ENCODE peak calls at places on chromosome 16, in seven cellular contexts. One of them, this sample, is unnamed.

GRCh38 chr16:82263456-82264159 is 93.6 kb upstream of the MPHOSPH6 start:
- DNase-seq in H1: no peak
- DNase-seq in psoas muscle: no peak
- DNase-seq in heart right ventricle: peak; percentile 58
- DNase-seq in lung: peak; percentile 60
- DNase-seq in breast epithelium: peak; percentile 54
- DNase-seq in stomach: peak; percentile 68
- DNase-seq in this sample: peak; percentile 31

GRCh38 chr16:46886764-46887523 is 2.8 kb downstream of the GPT2 start:
- DNase-seq in psoas muscle: no peak
- DNase-seq in breast epithelium: no peak
- DNase-seq in lung: no peak
- DNase-seq in heart right ventricle: no peak
- DNase-seq in stomach: no peak
- DNase-seq in H1: no peak
- DNase-seq in this sample: no peak

GRCh38 chr16:56614549-56614991 is 6.2 kb downstream of the MT2A start:
- DNase-seq in stomach: no peak
- DNase-seq in H1: no peak
- DNase-seq in psoas muscle: no peak
- DNase-seq in lung: no peak
- DNase-seq in heart right ventricle: no peak
- DNase-seq in breast epithelium: no peak
- DNase-seq in this sample: no peak

GRCh38 chr16:804193-805048 is 3.9 kb upstream of the GNG13 start:
- DNase-seq in breast epithelium: no peak
- DNase-seq in heart right ventricle: no peak
- DNase-seq in stomach: no peak
- DNase-seq in psoas muscle: no peak
- DNase-seq in lung: no peak
- DNase-seq in H1: no peak
- DNase-seq in this sample: no peak

GRCh38 chr16:83215417-83216001 is 588.7 kb downstream of the CDH13 start:
- DNase-seq in psoas muscle: no peak
- DNase-seq in breast epithelium: no peak
- DNase-seq in lung: no peak
- DNase-seq in H1: peak; percentile 47
- DNase-seq in stomach: peak; percentile 39
- DNase-seq in heart right ventricle: no peak
- DNase-seq in this sample: peak; percentile 73

GRCh38 chr16:55039511-55039910 is 108.8 kb downstream of the IRX5 start:
- DNase-seq in heart right ventricle: no peak
- DNase-seq in H1: no peak
- DNase-seq in breast epithelium: no peak
- DNase-seq in lung: no peak
- DNase-seq in stomach: no peak
- DNase-seq in psoas muscle: no peak
- DNase-seq in this sample: no peak

GRCh38 chr16:14378684-14379467 is 251.2 kb downstream of the PARN start:
- DNase-seq in psoas muscle: peak; percentile 8
- DNase-seq in stomach: no peak
- DNase-seq in breast epithelium: no peak
- DNase-seq in lung: no peak
- DNase-seq in heart right ventricle: no peak
- DNase-seq in H1: no peak
- DNase-seq in this sample: no peak

GRCh38 chr16:10738231-10739077 is 5.2 kb upstream of the NUBP1 start:
- DNase-seq in H1: no peak
- DNase-seq in lung: peak; percentile 49
- DNase-seq in breast epithelium: no peak
- DNase-seq in heart right ventricle: peak; percentile 85
- DNase-seq in stomach: peak; percentile 48
- DNase-seq in psoas muscle: peak; percentile 95
- DNase-seq in this sample: no peak

GRCh38 chr16:68236804-68237242 is 896 bp upstream of the ESRP2 start:
- DNase-seq in heart right ventricle: no peak
- DNase-seq in lung: no peak
- DNase-seq in H1: no peak
- DNase-seq in breast epithelium: no peak
- DNase-seq in stomach: no peak
- DNase-seq in psoas muscle: no peak
- DNase-seq in this sample: no peak

GRCh38 chr16:81530296-81530721 is 85.7 kb downstream of the CMIP start:
- DNase-seq in breast epithelium: no peak
- DNase-seq in lung: no peak
- DNase-seq in psoas muscle: no peak
- DNase-seq in stomach: no peak
- DNase-seq in H1: no peak
- DNase-seq in heart right ventricle: no peak
- DNase-seq in this sample: no peak

GRCh38 chr16:10599626-10600025 is 19.2 kb upstream of the EMP2 start:
- DNase-seq in H1: no peak
- DNase-seq in lung: no peak
- DNase-seq in psoas muscle: no peak
- DNase-seq in heart right ventricle: no peak
- DNase-seq in breast epithelium: no peak
- DNase-seq in stomach: no peak
- DNase-seq in this sample: no peak

GRCh38 chr16:12132290-12132689 is 155.8 kb downstream of the SNX29 start:
- DNase-seq in psoas muscle: no peak
- DNase-seq in heart right ventricle: no peak
- DNase-seq in stomach: no peak
- DNase-seq in lung: no peak
- DNase-seq in H1: no peak
- DNase-seq in breast epithelium: no peak
- DNase-seq in this sample: no peak

GRCh38 chr16:2963611-2964415 is at the start of gene KREMEN2:
- DNase-seq in H1: no peak
- DNase-seq in psoas muscle: peak; percentile 51
- DNase-seq in stomach: no peak
- DNase-seq in heart right ventricle: no peak
- DNase-seq in lung: no peak
- DNase-seq in breast epithelium: no peak
- DNase-seq in this sample: no peak

GRCh38 chr16:27242398-27242797 is 26.2 kb downstream of the NSMCE1 start:
- DNase-seq in stomach: no peak
- DNase-seq in breast epithelium: no peak
- DNase-seq in psoas muscle: no peak
- DNase-seq in heart right ventricle: no peak
- DNase-seq in lung: no peak
- DNase-seq in H1: no peak
- DNase-seq in this sample: no peak

GRCh38 chr16:24508614-24509013 is 30.8 kb upstream of the RBBP6 start:
- DNase-seq in heart right ventricle: no peak
- DNase-seq in stomach: no peak
- DNase-seq in psoas muscle: peak; percentile 59
- DNase-seq in breast epithelium: no peak
- DNase-seq in lung: no peak
- DNase-seq in H1: no peak
- DNase-seq in this sample: no peak

GRCh38 chr16:57409870-57410585 is 5.5 kb downstream of the CCL17 start:
- DNase-seq in stomach: no peak
- DNase-seq in lung: no peak
- DNase-seq in breast epithelium: no peak
- DNase-seq in psoas muscle: no peak
- DNase-seq in H1: no peak
- DNase-seq in heart right ventricle: no peak
- DNase-seq in this sample: no peak

GRCh38 chr16:76777721-76778120 is 413.3 kb upstream of the MON1B start:
- DNase-seq in H1: no peak
- DNase-seq in stomach: no peak
- DNase-seq in psoas muscle: no peak
- DNase-seq in lung: no peak
- DNase-seq in heart right ventricle: no peak
- DNase-seq in breast epithelium: no peak
- DNase-seq in this sample: no peak

GRCh38 chr16:17346774-17347569 is 123.8 kb downstream of the XYLT1 start:
- DNase-seq in lung: no peak
- DNase-seq in breast epithelium: no peak
- DNase-seq in H1: no peak
- DNase-seq in stomach: no peak
- DNase-seq in heart right ventricle: no peak
- DNase-seq in psoas muscle: no peak
- DNase-seq in this sample: no peak

GRCh38 chr16:63617990-63618763 is 1503.7 kb downstream of the CDH11 start:
- DNase-seq in breast epithelium: no peak
- DNase-seq in psoas muscle: peak; percentile 41
- DNase-seq in lung: no peak
- DNase-seq in heart right ventricle: peak; percentile 25
- DNase-seq in H1: no peak
- DNase-seq in stomach: no peak
- DNase-seq in this sample: no peak

GRCh38 chr16:9801651-9802050 is 380.6 kb downstream of the GRIN2A start:
- DNase-seq in heart right ventricle: no peak
- DNase-seq in lung: no peak
- DNase-seq in psoas muscle: no peak
- DNase-seq in breast epithelium: no peak
- DNase-seq in H1: no peak
- DNase-seq in stomach: no peak
- DNase-seq in this sample: no peak

GRCh38 chr16:10504404-10504885 is 76.0 kb downstream of the EMP2 start:
- DNase-seq in breast epithelium: no peak
- DNase-seq in H1: no peak
- DNase-seq in lung: no peak
- DNase-seq in stomach: no peak
- DNase-seq in heart right ventricle: no peak
- DNase-seq in psoas muscle: no peak
- DNase-seq in this sample: no peak

GRCh38 chr16:54411555-54411954 is 125.0 kb upstream of the IRX3 start:
- DNase-seq in heart right ventricle: peak; percentile 39
- DNase-seq in H1: no peak
- DNase-seq in psoas muscle: no peak
- DNase-seq in lung: no peak
- DNase-seq in breast epithelium: no peak
- DNase-seq in stomach: peak; percentile 56
- DNase-seq in this sample: peak; percentile 9

GRCh38 chr16:11423315-11424117 is 78.3 kb downstream of the RMI2 start:
- DNase-seq in H1: no peak
- DNase-seq in lung: no peak
- DNase-seq in stomach: no peak
- DNase-seq in psoas muscle: no peak
- DNase-seq in heart right ventricle: no peak
- DNase-seq in breast epithelium: no peak
- DNase-seq in this sample: no peak

GRCh38 chr16:53530046-53530445 is 27.0 kb upstream of the AKTIP start:
- DNase-seq in heart right ventricle: no peak
- DNase-seq in lung: no peak
- DNase-seq in psoas muscle: no peak
- DNase-seq in H1: no peak
- DNase-seq in stomach: no peak
- DNase-seq in breast epithelium: no peak
- DNase-seq in this sample: no peak

GRCh38 chr16:3026609-3027487 is 3.0 kb downstream of the THOC6 start:
- DNase-seq in psoas muscle: no peak
- DNase-seq in stomach: no peak
- DNase-seq in lung: no peak
- DNase-seq in heart right ventricle: no peak
- DNase-seq in H1: no peak
- DNase-seq in breast epithelium: no peak
- DNase-seq in this sample: no peak

GRCh38 chr16:75754126-75754525 is 27.8 kb upstream of the CPHXL start:
- DNase-seq in psoas muscle: no peak
- DNase-seq in stomach: peak; percentile 41
- DNase-seq in heart right ventricle: no peak
- DNase-seq in lung: no peak
- DNase-seq in breast epithelium: no peak
- DNase-seq in H1: no peak
- DNase-seq in this sample: no peak
- H3K27ac ChIP-seq in psoas muscle: no peak overlapping the region
- H3K27ac ChIP-seq in stomach: no peak overlapping the region
- H3K27ac ChIP-seq in heart right ventricle: no peak overlapping the region
- H3K27ac ChIP-seq in lung: no peak overlapping the region
- H3K27ac ChIP-seq in breast epithelium: no peak overlapping the region
- H3K27ac ChIP-seq in H1: no peak overlapping the region
- H3K27ac ChIP-seq in this sample: no peak overlapping the region

DNA sequence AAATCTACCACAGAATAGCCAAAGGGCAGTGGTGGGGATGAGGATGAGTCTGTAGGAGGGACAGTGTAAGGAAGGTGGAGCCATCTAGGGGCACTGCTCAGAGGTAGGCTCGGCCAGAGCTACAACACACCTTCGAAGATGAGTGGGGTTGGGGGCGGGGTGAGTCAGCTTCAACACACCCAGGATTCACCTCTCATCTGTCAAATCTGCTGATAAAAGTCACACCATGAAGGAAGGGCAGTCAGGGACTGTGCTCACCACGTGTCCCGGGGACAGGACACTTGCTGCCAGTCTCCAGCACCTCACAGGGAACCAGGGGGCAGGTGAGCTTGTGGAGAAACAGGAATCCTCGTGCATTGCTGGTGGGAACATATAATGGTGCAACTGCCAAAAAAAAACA is 133.3 kb downstream of the ANKRD11 start:
- DNase-seq in breast epithelium: no peak
- DNase-seq in lung: no peak
- DNase-seq in H1: no peak
- DNase-seq in heart right ventricle: no peak
- DNase-seq in psoas muscle: peak; percentile 51
- DNase-seq in stomach: no peak
- DNase-seq in this sample: no peak
- H3K4me1 ChIP-seq in breast epithelium: peaks cover 4% of the 10 kb centered on the region
- H3K4me1 ChIP-seq in lung: peaks cover 35% of the 10 kb centered on the region
- H3K4me1 ChIP-seq in H1: peaks cover 9% of the 10 kb centered on the region
- H3K4me1 ChIP-seq in heart right ventricle: peaks cover 74% of the 10 kb centered on the region
- H3K4me1 ChIP-seq in psoas muscle: peaks cover 91% of the 10 kb centered on the region
- H3K4me1 ChIP-seq in stomach: peaks cover 96% of the 10 kb centered on the region
- H3K4me1 ChIP-seq in this sample: peaks cover 12% of the 10 kb centered on the region

DNA sequence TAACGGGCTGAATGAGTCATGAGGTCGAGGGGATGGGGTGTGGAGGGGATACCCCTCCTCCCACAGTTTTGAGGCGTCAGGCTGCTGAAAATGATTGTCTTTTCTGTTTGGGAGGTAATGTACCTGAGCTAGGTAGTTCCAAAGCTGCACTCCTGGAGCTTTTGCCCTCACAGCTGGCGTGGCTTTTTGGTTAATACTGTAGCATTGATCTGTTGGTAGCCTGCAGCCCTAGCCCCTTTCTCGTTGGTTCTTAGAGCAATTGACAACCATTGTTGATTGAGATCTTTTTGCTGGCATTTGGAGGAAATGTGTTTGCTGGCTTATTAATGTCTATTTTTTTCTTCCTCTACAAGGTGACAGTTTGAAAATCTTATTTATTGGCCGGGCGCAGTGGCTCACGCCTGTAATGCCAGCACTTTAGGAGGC is 1.8 kb downstream of the ATXN2L start:
- DNase-seq in lung: no peak
- DNase-seq in stomach: no peak
- DNase-seq in heart right ventricle: no peak
- DNase-seq in H1: no peak
- DNase-seq in psoas muscle: no peak
- DNase-seq in breast epithelium: no peak
- DNase-seq in this sample: no peak
- H3K4me3 ChIP-seq in lung: peak overlapping the region; percentile 98
- H3K4me3 ChIP-seq in stomach: peak overlapping the region; percentile 91
- H3K4me3 ChIP-seq in heart right ventricle: peak overlapping the region; percentile 89
- H3K4me3 ChIP-seq in H1: peak overlapping the region; percentile 97
- H3K4me3 ChIP-seq in psoas muscle: peak overlapping the region; percentile 84
- H3K4me3 ChIP-seq in breast epithelium: peak overlapping the region; percentile 99
- H3K4me3 ChIP-seq in this sample: peak overlapping the region; percentile 87

DNA sequence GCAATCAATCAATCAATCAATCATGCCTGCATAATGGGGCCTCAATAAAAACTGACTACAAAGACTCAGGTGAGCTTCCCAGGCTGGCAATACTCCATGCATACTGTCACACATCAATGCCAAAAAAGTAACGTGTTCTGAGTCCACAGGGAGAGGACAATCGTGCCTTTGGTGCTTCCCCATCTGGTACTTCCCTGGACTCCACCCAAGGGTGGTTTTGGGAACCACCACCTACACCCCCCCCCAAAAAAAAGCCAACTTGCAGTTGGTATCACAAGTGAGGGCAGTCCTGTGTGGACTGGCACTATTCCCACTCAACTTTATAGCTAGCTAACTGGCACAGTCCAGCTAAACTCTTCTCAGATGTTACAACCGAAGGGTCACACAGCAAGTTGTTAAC is 3.1 kb downstream of the ZDHHC7 start:
- DNase-seq in H1: no peak
- DNase-seq in heart right ventricle: no peak
- DNase-seq in lung: no peak
- DNase-seq in psoas muscle: no peak
- DNase-seq in stomach: no peak
- DNase-seq in breast epithelium: no peak
- DNase-seq in this sample: no peak
- H3K27ac ChIP-seq in H1: no peak overlapping the region
- H3K27ac ChIP-seq in heart right ventricle: no peak overlapping the region
- H3K27ac ChIP-seq in lung: no peak overlapping the region
- H3K27ac ChIP-seq in psoas muscle: no peak overlapping the region
- H3K27ac ChIP-seq in stomach: peak overlapping the region; percentile 49
- H3K27ac ChIP-seq in breast epithelium: peak overlapping the region; percentile 61
- H3K27ac ChIP-seq in this sample: no peak overlapping the region

This sample was measured in iPS DF 6.9.